ENCODE peak calls at places on chromosomes 4 and X, in nine cellular contexts. One of them, this sample, is unnamed.

GRCh38 chrX:69388526-69388925 is 115.6 kb upstream of the NALF2 start:
- DNase-seq in fibroblast of villous mesenchyme: no peak
- DNase-seq in psoas muscle: peak
- DNase-seq in HFF-Myc: no peak
- DNase-seq in ascending aorta: peak
- DNase-seq in tibial artery: no peak
- DNase-seq in heart right ventricle: no peak
- DNase-seq in WERI-Rb-1: no peak
- DNase-seq in NB4: no peak
- DNase-seq in this sample: no peak

GRCh38 chrX:40172169-40172979 is 74.6 kb upstream of the BCOR start:
- DNase-seq in fibroblast of villous mesenchyme: peak
- DNase-seq in psoas muscle: peak
- DNase-seq in HFF-Myc: no peak
- DNase-seq in ascending aorta: peak
- DNase-seq in tibial artery: peak
- DNase-seq in heart right ventricle: peak
- DNase-seq in WERI-Rb-1: peak
- DNase-seq in NB4: peak
- DNase-seq in this sample: peak

GRCh38 chrX:13165266-13165665 is 120.8 kb upstream of the FAM9C start:
- DNase-seq in fibroblast of villous mesenchyme: no peak
- DNase-seq in psoas muscle: no peak
- DNase-seq in HFF-Myc: no peak
- DNase-seq in ascending aorta: no peak
- DNase-seq in tibial artery: no peak
- DNase-seq in heart right ventricle: no peak
- DNase-seq in WERI-Rb-1: no peak
- DNase-seq in NB4: no peak
- DNase-seq in this sample: peak

GRCh38 chr4:107050525-107051135 is 14.5 kb upstream of the DKK2 start:
- DNase-seq in fibroblast of villous mesenchyme: peak
- DNase-seq in psoas muscle: no peak
- DNase-seq in HFF-Myc: no peak
- DNase-seq in ascending aorta: no peak
- DNase-seq in tibial artery: no peak
- DNase-seq in heart right ventricle: no peak
- DNase-seq in WERI-Rb-1: no peak
- DNase-seq in NB4: peak
- DNase-seq in this sample: no peak

GRCh38 chr4:53712326-53712725 is 121.0 kb upstream of the LNX1 start:
- DNase-seq in fibroblast of villous mesenchyme: no peak
- DNase-seq in psoas muscle: no peak
- DNase-seq in HFF-Myc: no peak
- DNase-seq in ascending aorta: no peak
- DNase-seq in tibial artery: no peak
- DNase-seq in heart right ventricle: no peak
- DNase-seq in WERI-Rb-1: no peak
- DNase-seq in NB4: no peak
- DNase-seq in this sample: no peak

GRCh38 chrX:38052096-38052495 is 45.7 kb downstream of the SYTL5 start:
- DNase-seq in fibroblast of villous mesenchyme: peak
- DNase-seq in psoas muscle: no peak
- DNase-seq in HFF-Myc: peak
- DNase-seq in ascending aorta: no peak
- DNase-seq in tibial artery: no peak
- DNase-seq in heart right ventricle: no peak
- DNase-seq in WERI-Rb-1: no peak
- DNase-seq in NB4: peak
- DNase-seq in this sample: peak

GRCh38 chrX:270848-271367 is 10.3 kb upstream of the PLCXD1 start:
- DNase-seq in fibroblast of villous mesenchyme: no peak
- DNase-seq in psoas muscle: peak
- DNase-seq in HFF-Myc: no peak
- DNase-seq in ascending aorta: peak
- DNase-seq in tibial artery: no peak
- DNase-seq in heart right ventricle: no peak
- DNase-seq in WERI-Rb-1: peak
- DNase-seq in NB4: no peak
- DNase-seq in this sample: no peak

GRCh38 chr4:112348488-112349158 is 51.5 kb downstream of the ALPK1 start:
- DNase-seq in fibroblast of villous mesenchyme: peak
- DNase-seq in psoas muscle: peak
- DNase-seq in HFF-Myc: peak
- DNase-seq in ascending aorta: no peak
- DNase-seq in tibial artery: peak
- DNase-seq in heart right ventricle: peak
- DNase-seq in WERI-Rb-1: peak
- DNase-seq in NB4: peak
- DNase-seq in this sample: peak

GRCh38 chrX:109732780-109733657 is at the start of gene ACSL4:
- DNase-seq in fibroblast of villous mesenchyme: peak
- DNase-seq in psoas muscle: peak
- DNase-seq in HFF-Myc: no peak
- DNase-seq in ascending aorta: peak
- DNase-seq in tibial artery: peak
- DNase-seq in heart right ventricle: peak
- DNase-seq in WERI-Rb-1: peak
- DNase-seq in NB4: peak
- DNase-seq in this sample: peak
- H3K4me3 ChIP-seq in fibroblast of villous mesenchyme: peak
- H3K4me3 ChIP-seq in psoas muscle: peak
- H3K4me3 ChIP-seq in HFF-Myc: peak
- H3K4me3 ChIP-seq in ascending aorta: peak
- H3K4me3 ChIP-seq in tibial artery: peak
- H3K4me3 ChIP-seq in heart right ventricle: peak
- H3K4me3 ChIP-seq in WERI-Rb-1: peak
- H3K4me3 ChIP-seq in NB4: peak
- H3K4me3 ChIP-seq in this sample: peak

GRCh38 chr4:108774809-108775530 is 12.1 kb upstream of the ETNPPL start:
- DNase-seq in fibroblast of villous mesenchyme: no peak
- DNase-seq in psoas muscle: peak
- DNase-seq in HFF-Myc: no peak
- DNase-seq in ascending aorta: no peak
- DNase-seq in tibial artery: peak
- DNase-seq in heart right ventricle: peak
- DNase-seq in WERI-Rb-1: no peak
- DNase-seq in NB4: no peak
- DNase-seq in this sample: no peak

GRCh38 chr4:108779958-108780357 is 17.1 kb upstream of the ETNPPL start:
- DNase-seq in fibroblast of villous mesenchyme: no peak
- DNase-seq in psoas muscle: no peak
- DNase-seq in HFF-Myc: no peak
- DNase-seq in ascending aorta: no peak
- DNase-seq in tibial artery: no peak
- DNase-seq in heart right ventricle: no peak
- DNase-seq in WERI-Rb-1: no peak
- DNase-seq in NB4: no peak
- DNase-seq in this sample: no peak

GRCh38 chr4:108772402-108772801 is 9.5 kb upstream of the ETNPPL start:
- DNase-seq in fibroblast of villous mesenchyme: no peak
- DNase-seq in psoas muscle: no peak
- DNase-seq in HFF-Myc: no peak
- DNase-seq in ascending aorta: no peak
- DNase-seq in tibial artery: no peak
- DNase-seq in heart right ventricle: peak
- DNase-seq in WERI-Rb-1: no peak
- DNase-seq in NB4: no peak
- DNase-seq in this sample: no peak

DNA sequence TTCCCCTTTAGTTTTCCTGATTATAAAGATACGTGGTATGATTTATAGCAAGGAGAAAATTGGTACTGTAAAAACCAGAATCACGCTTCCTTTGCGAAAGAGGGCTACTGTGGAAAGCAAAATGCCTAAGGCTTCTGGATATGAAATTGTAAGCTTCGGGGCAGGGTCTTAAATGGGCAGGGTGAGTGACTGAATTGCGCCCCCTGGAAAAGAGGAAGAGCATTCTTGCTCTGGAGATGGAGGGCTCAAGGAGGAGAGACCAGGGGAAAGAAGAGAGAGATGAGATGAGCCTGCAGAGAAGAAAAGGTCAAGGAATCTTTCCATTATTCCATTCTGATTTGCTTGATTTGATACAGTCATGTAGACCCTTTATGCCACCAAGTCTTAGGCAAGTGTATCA is 13.1 kb upstream of the ETNPPL start:
- DNase-seq in fibroblast of villous mesenchyme: no peak
- DNase-seq in psoas muscle: no peak
- DNase-seq in HFF-Myc: no peak
- DNase-seq in ascending aorta: no peak
- DNase-seq in tibial artery: no peak
- DNase-seq in heart right ventricle: no peak
- DNase-seq in WERI-Rb-1: no peak
- DNase-seq in NB4: no peak
- DNase-seq in this sample: no peak
- TF ChIP-seq CTCF in fibroblast of villous mesenchyme: no peak
- TF ChIP-seq CTCF in psoas muscle: no peak
- TF ChIP-seq CTCF in HFF-Myc: no peak
- TF ChIP-seq CTCF in ascending aorta: no peak
- TF ChIP-seq CTCF in tibial artery: no peak
- TF ChIP-seq CTCF in heart right ventricle: no peak
- TF ChIP-seq CTCF in WERI-Rb-1: no peak
- TF ChIP-seq CTCF in NB4: no peak
- TF ChIP-seq CTCF in this sample: no peak

DNA sequence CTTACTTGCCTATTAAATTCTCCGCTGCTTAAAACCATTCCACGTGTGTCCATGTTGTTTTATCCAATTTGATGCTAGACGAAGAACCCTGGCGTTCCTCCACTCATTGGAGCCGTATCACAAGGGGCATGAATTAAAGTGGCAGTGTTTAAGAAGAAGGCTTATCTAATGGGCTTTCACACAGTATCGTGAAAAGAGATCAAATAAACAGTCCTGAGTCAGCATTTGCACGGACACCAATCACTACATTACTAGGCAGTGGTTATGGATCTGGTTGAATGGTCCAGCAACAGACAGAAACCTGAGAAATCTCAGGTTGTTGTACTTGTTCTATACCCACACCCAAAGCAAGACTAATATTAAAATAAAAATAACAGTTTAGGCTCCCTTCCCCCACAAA is 671.6 kb downstream of the FAT4 start:
- DNase-seq in fibroblast of villous mesenchyme: no peak
- DNase-seq in psoas muscle: no peak
- DNase-seq in HFF-Myc: no peak
- DNase-seq in ascending aorta: no peak
- DNase-seq in tibial artery: no peak
- DNase-seq in heart right ventricle: no peak
- DNase-seq in WERI-Rb-1: no peak
- DNase-seq in NB4: no peak
- DNase-seq in this sample: no peak
- H3K4me3 ChIP-seq in fibroblast of villous mesenchyme: no peak
- H3K4me3 ChIP-seq in psoas muscle: no peak
- H3K4me3 ChIP-seq in HFF-Myc: no peak
- H3K4me3 ChIP-seq in ascending aorta: no peak
- H3K4me3 ChIP-seq in tibial artery: no peak
- H3K4me3 ChIP-seq in heart right ventricle: no peak
- H3K4me3 ChIP-seq in WERI-Rb-1: no peak
- H3K4me3 ChIP-seq in NB4: no peak
- H3K4me3 ChIP-seq in this sample: no peak

DNA sequence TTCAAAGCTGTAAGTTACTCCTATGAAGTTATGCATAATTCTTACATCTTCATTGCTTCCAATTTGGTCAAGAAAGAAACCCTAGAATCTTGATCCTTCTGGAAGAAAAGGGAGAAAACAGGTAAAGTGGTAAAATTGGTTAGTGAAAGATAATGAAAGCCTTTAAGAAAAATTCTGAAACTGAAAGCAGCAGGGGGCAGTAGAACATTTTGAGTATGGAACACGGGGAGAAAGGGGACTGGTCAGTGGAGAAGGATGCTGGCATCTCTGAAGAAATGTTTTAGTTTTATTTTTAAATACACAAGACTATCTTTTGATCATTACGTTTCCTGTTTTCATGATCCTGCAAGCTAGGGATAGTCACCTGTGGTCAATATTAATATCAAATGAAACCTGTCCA is 54.3 kb downstream of the SLIT2 start:
- DNase-seq in fibroblast of villous mesenchyme: peak
- DNase-seq in psoas muscle: no peak
- DNase-seq in HFF-Myc: no peak
- DNase-seq in ascending aorta: no peak
- DNase-seq in tibial artery: no peak
- DNase-seq in heart right ventricle: no peak
- DNase-seq in WERI-Rb-1: peak
- DNase-seq in NB4: peak
- DNase-seq in this sample: peak
- TF ChIP-seq CTCF in fibroblast of villous mesenchyme: peak
- TF ChIP-seq CTCF in psoas muscle: no peak
- TF ChIP-seq CTCF in HFF-Myc: peak
- TF ChIP-seq CTCF in ascending aorta: no peak
- TF ChIP-seq CTCF in tibial artery: no peak
- TF ChIP-seq CTCF in heart right ventricle: no peak
- TF ChIP-seq CTCF in WERI-Rb-1: peak
- TF ChIP-seq CTCF in NB4: no peak
- TF ChIP-seq CTCF in this sample: peak

GRCh38 chrX:133215017-133215416 is 3.1 kb downstream of the TFDP3 start:
- DNase-seq in fibroblast of villous mesenchyme: no peak
- DNase-seq in psoas muscle: no peak
- DNase-seq in HFF-Myc: no peak
- DNase-seq in ascending aorta: no peak
- DNase-seq in tibial artery: no peak
- DNase-seq in heart right ventricle: no peak
- DNase-seq in WERI-Rb-1: no peak
- DNase-seq in NB4: no peak
- DNase-seq in this sample: no peak

GRCh38 chrX:133218329-133218728 is at the start of gene TFDP3:
- DNase-seq in fibroblast of villous mesenchyme: no peak
- DNase-seq in psoas muscle: no peak
- DNase-seq in HFF-Myc: no peak
- DNase-seq in ascending aorta: no peak
- DNase-seq in tibial artery: no peak
- DNase-seq in heart right ventricle: no peak
- DNase-seq in WERI-Rb-1: no peak
- DNase-seq in NB4: no peak
- DNase-seq in this sample: no peak

GRCh38 chrX:133214316-133214715 is 3.8 kb downstream of the TFDP3 start:
- DNase-seq in fibroblast of villous mesenchyme: no peak
- DNase-seq in psoas muscle: no peak
- DNase-seq in HFF-Myc: no peak
- DNase-seq in ascending aorta: no peak
- DNase-seq in tibial artery: no peak
- DNase-seq in heart right ventricle: no peak
- DNase-seq in WERI-Rb-1: no peak
- DNase-seq in NB4: no peak
- DNase-seq in this sample: no peak

DNA sequence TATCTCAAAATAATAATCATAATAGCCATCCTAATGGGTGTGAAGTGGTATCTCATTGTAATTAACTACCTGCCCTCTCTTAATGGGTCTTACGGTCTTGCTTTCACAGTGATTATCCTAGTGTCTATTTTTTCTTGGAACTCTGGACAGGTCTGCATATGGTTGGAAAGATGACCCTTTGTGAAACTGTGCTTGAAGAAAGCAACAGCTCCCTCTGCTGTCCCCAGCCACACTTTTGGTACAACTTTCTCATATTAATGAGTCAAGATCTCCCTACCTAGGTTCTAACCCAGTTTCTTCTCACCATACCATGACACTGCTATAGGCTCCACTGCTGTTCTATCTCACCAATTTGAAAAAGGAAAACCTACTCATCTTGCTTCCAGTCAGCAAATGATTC is 2.4 kb downstream of the TFDP3 start:
- DNase-seq in fibroblast of villous mesenchyme: peak
- DNase-seq in psoas muscle: no peak
- DNase-seq in HFF-Myc: no peak
- DNase-seq in ascending aorta: no peak
- DNase-seq in tibial artery: no peak
- DNase-seq in heart right ventricle: no peak
- DNase-seq in WERI-Rb-1: no peak
- DNase-seq in NB4: peak
- DNase-seq in this sample: no peak
- H3K4me3 ChIP-seq in fibroblast of villous mesenchyme: no peak
- H3K4me3 ChIP-seq in psoas muscle: no peak
- H3K4me3 ChIP-seq in HFF-Myc: no peak
- H3K4me3 ChIP-seq in ascending aorta: no peak
- H3K4me3 ChIP-seq in tibial artery: no peak
- H3K4me3 ChIP-seq in heart right ventricle: no peak
- H3K4me3 ChIP-seq in WERI-Rb-1: no peak
- H3K4me3 ChIP-seq in NB4: no peak
- H3K4me3 ChIP-seq in this sample: no peak

This sample was measured in fibroblast of pulmonary artery.